ENCODE peak calls at places on chromosomes 4 and X, in five cellular contexts. O is fibroblast of pulmonary artery, W is HFFc6, I is MM.1S, F is esophagus muscularis mucosa. T is an unnamed sample.

GRCh38 chrX:41110801-41111625 is 25.8 kb downstream of the USP9X start:
- DNase-seq in W (no peak), O (peak), I (no peak), F (no peak), T (peak)

GRCh38 chr4:40980318-40980883 is 230.6 kb downstream of the NSUN7 start:
- DNase-seq in F (no peak), O (peak), I (peak), W (no peak), T (no peak)

GRCh38 chr4:63556332-63556731 is 852.9 kb downstream of the TECRL start:
- DNase-seq in W (no peak), I (no peak), O (no peak), F (no peak), T (no peak)

GRCh38 chr4:153809307-153809706 is 20.4 kb upstream of the SFRP2 start:
- DNase-seq in W (no peak), I (peak), F (no peak), O (no peak), T (no peak)

GRCh38 chr4:130257271-130257670 is 1161.3 kb downstream of the C4orf33 start:
- DNase-seq in W (peak), O (peak), I (no peak), F (no peak), T (peak)

GRCh38 chr4:8191136-8191747 is 7.8 kb upstream of the SH3TC1 start:
- DNase-seq in F (peak), W (no peak), O (peak), I (peak), T (peak)

GRCh38 chr4:119744580-119744979 is 116.0 kb upstream of the PDE5A start:
- DNase-seq in I (no peak), O (no peak), W (no peak), F (no peak), T (no peak)

GRCh38 chr4:166012129-166013078 is 139.4 kb downstream of the TLL1 start:
- DNase-seq in W (peak), I (no peak), F (no peak), O (peak), T (no peak)

GRCh38 chrX:129318375-129318774 is 204.9 kb downstream of the SMARCA1 start:
- DNase-seq in W (peak), F (no peak), O (peak), I (peak), T (peak)

GRCh38 chr4:77599378-77599777 is 6.2 kb upstream of the CXCL13 start:
- DNase-seq in F (no peak), I (peak), O (peak), W (peak), T (peak)

GRCh38 chrX:142804085-142804484 is 221.6 kb upstream of the SPANXN4 start:
- DNase-seq in O (no peak), W (no peak), I (no peak), F (no peak), T (no peak)
- TF ChIP-seq CTCF in O (no peak), W (no peak), I (no peak), F (no peak), T (no peak)

GRCh38 chr4:146949559-146949958 is 3.9 kb upstream of the TTC29 start:
- DNase-seq in O (no peak), I (no peak), F (no peak), W (no peak), T (no peak)
- TF ChIP-seq CTCF in O (no peak), I (no peak), F (no peak), W (no peak), T (no peak)

GRCh38 chrX:42714981-42715688 is 62.8 kb downstream of the PPP1R2C start:
- DNase-seq in F (no peak), I (no peak), W (no peak), O (no peak), T (no peak)
- TF ChIP-seq CTCF in F (peak), I (no peak), W (no peak), O (peak), T (no peak)

GRCh38 chrX:2628751-2629315 is 62.3 kb upstream of the CD99 start:
- DNase-seq in F (peak), W (no peak), O (no peak), I (no peak), T (no peak)
- TF ChIP-seq CTCF in F (no peak), W (no peak), O (no peak), I (no peak), T (no peak)

GRCh38 chrX:108216405-108216804 is 124.8 kb downstream of the ATG4A start:
- DNase-seq in O (peak), I (no peak), W (no peak), F (no peak), T (peak)
- TF ChIP-seq CTCF in O (no peak), I (no peak), W (no peak), F (no peak), T (no peak)

T was measured in fibroblast of villous mesenchyme.